ENCODE peak calls at places on chromosomes 4 and X, in eight cellular contexts. D is body of pancreas; N is activated CD8-positive, alpha-beta memory T cell treated with anti-CD3 and anti-CD28 coated beads, Interleukin-2, amount 50 U/mL, for 48 hours; W is iPS DF 6.9; Z is LoVo; Y is COR-L47; X is endothelial cell; T is EL. S is an unnamed sample.

GRCh38 chr4:42560465-42560864 is 96.4 kb downstream of the ATP8A1 start:
- DNase-seq in Z (no peak), D (no peak), W (no peak), Y (no peak), N (no peak), T (no peak), X (no peak), S (no peak)

GRCh38 chr4:102501635-102502382 is 650 bp downstream of the NFKB1 start:
- DNase-seq in X (peak; percentile 65), Z (peak; percentile 78), D (peak; percentile 82), Y (peak; percentile 70), T (peak; percentile 85), W (no peak), N (peak; percentile 77), S (peak; percentile 88)

GRCh38 chr4:180350866-180351350 is 1892.3 kb upstream of the TENM3 start:
- DNase-seq in W (no peak), D (no peak), Y (no peak), N (no peak), X (no peak), T (no peak), Z (no peak), S (no peak)

GRCh38 chrX:1093112-1093511 is 119.3 kb downstream of the CRLF2 start:
- DNase-seq in T (peak; percentile 10), Y (no peak), N (no peak), Z (no peak), D (no peak), W (no peak), X (no peak), S (no peak)

GRCh38 chr4:117661673-117662072 is 372.6 kb upstream of the NDST3 start:
- DNase-seq in Y (no peak), D (no peak), Z (no peak), T (no peak), X (no peak), W (no peak), N (no peak), S (no peak)

GRCh38 chrX:133177202-133177601 is 41.0 kb downstream of the TFDP3 start:
- DNase-seq in D (no peak), T (no peak), Y (no peak), Z (no peak), X (no peak), W (no peak), N (no peak), S (no peak)

GRCh38 chr4:142845293-142846070 is 619 bp downstream of the INPP4B start:
- DNase-seq in T (no peak), Z (no peak), X (peak; percentile 35), W (no peak), D (peak; percentile 24), Y (no peak), N (peak; percentile 59), S (peak; percentile 28)

GRCh38 chr4:8915201-8916200 is 43.9 kb upstream of the HMX1 start:
- DNase-seq in Y (no peak), D (no peak), X (no peak), Z (no peak), N (peak; percentile 29), W (no peak), T (no peak), S (peak; percentile 3)

GRCh38 chr4:38223306-38223705 is 263.1 kb downstream of the PTTG2 start:
- DNase-seq in X (no peak), W (no peak), Z (no peak), Y (no peak), T (no peak), N (no peak), D (no peak), S (no peak)

GRCh38 chrX:129705988-129706387 is 32.8 kb upstream of the XPNPEP2 start:
- DNase-seq in D (no peak), X (no peak), T (no peak), Y (no peak), Z (no peak), W (no peak), N (no peak), S (no peak)

GRCh38 chrX:48573690-48574269 is 504 bp upstream of the RBM3 start:
- DNase-seq in D (peak; percentile 31), X (no peak), Y (peak; percentile 25), Z (peak; percentile 6), W (no peak), T (no peak), N (peak; percentile 54), S (peak; percentile 28)

GRCh38 chrX:72126048-72126415 is 5.7 kb downstream of the RTL5 start:
- DNase-seq in W (no peak), N (no peak), X (no peak), D (no peak), Z (no peak), T (no peak), Y (no peak), S (no peak)

GRCh38 chr4:53128959-53129358 is 236.9 kb downstream of the SCFD2 start:
- DNase-seq in D (peak; percentile 65), N (no peak), T (no peak), Z (no peak), X (no peak), Y (no peak), W (no peak), S (no peak)

GRCh38 chr4:186931519-186931918 is 207.9 kb upstream of the FAT1 start:
- DNase-seq in Z (no peak), Y (no peak), D (no peak), T (peak; percentile 70), N (no peak), W (no peak), X (no peak), S (no peak)

GRCh38 chr4:141571368-141571767 is 65.0 kb upstream of the IL15 start:
- DNase-seq in X (no peak), T (peak; percentile 56), Y (no peak), Z (no peak), N (no peak), W (no peak), D (no peak), S (no peak)

GRCh38 chr4:120821986-120822385 is 100.5 kb downstream of the PRDM5 start:
- DNase-seq in Y (no peak), T (no peak), N (no peak), W (no peak), Z (no peak), X (no peak), D (peak; percentile 33), S (no peak)

S was measured in hepatocyte.